ENCODE peak calls at places on chromosomes 6 and 20, in eight cellular contexts. One of them, this sample, is unnamed.

GRCh38 chr6:24078200-24078599 is 47.8 kb upstream of the NRSN1 start:
- DNase-seq in WERI-Rb-1: no peak
- DNase-seq in NCI-H526: no peak
- DNase-seq in hippocampal formation: no peak
- DNase-seq in CD8-positive, alpha-beta memory T cell: no peak
- DNase-seq in fibroblast of mammary gland: peak
- DNase-seq in Calu3: no peak
- DNase-seq in neural crest cell: no peak
- DNase-seq in this sample: no peak

GRCh38 chr6:13131935-13132661 is 196.2 kb downstream of the TBC1D7 start:
- DNase-seq in WERI-Rb-1: no peak
- DNase-seq in NCI-H526: no peak
- DNase-seq in hippocampal formation: no peak
- DNase-seq in CD8-positive, alpha-beta memory T cell: no peak
- DNase-seq in fibroblast of mammary gland: no peak
- DNase-seq in Calu3: no peak
- DNase-seq in neural crest cell: no peak
- DNase-seq in this sample: no peak

GRCh38 chr6:104829183-104829958 is 30.3 kb downstream of the HACE1 start:
- DNase-seq in WERI-Rb-1: no peak
- DNase-seq in NCI-H526: no peak
- DNase-seq in hippocampal formation: no peak
- DNase-seq in CD8-positive, alpha-beta memory T cell: no peak
- DNase-seq in fibroblast of mammary gland: peak
- DNase-seq in Calu3: no peak
- DNase-seq in neural crest cell: no peak
- DNase-seq in this sample: no peak

GRCh38 chr6:132820629-132821381 is 6.4 kb downstream of the RPS12 start:
- DNase-seq in WERI-Rb-1: no peak
- DNase-seq in NCI-H526: no peak
- DNase-seq in hippocampal formation: no peak
- DNase-seq in CD8-positive, alpha-beta memory T cell: no peak
- DNase-seq in fibroblast of mammary gland: peak
- DNase-seq in Calu3: no peak
- DNase-seq in neural crest cell: no peak
- DNase-seq in this sample: no peak

GRCh38 chr6:151690303-151690702 is 117.2 kb upstream of the ESR1 start:
- DNase-seq in WERI-Rb-1: no peak
- DNase-seq in NCI-H526: no peak
- DNase-seq in hippocampal formation: no peak
- DNase-seq in CD8-positive, alpha-beta memory T cell: no peak
- DNase-seq in fibroblast of mammary gland: peak
- DNase-seq in Calu3: no peak
- DNase-seq in neural crest cell: no peak
- DNase-seq in this sample: no peak

GRCh38 chr6:63731946-63732735 is 96.5 kb downstream of the PHF3 start:
- DNase-seq in WERI-Rb-1: no peak
- DNase-seq in NCI-H526: no peak
- DNase-seq in hippocampal formation: no peak
- DNase-seq in CD8-positive, alpha-beta memory T cell: no peak
- DNase-seq in fibroblast of mammary gland: peak
- DNase-seq in Calu3: no peak
- DNase-seq in neural crest cell: no peak
- DNase-seq in this sample: no peak

GRCh38 chr20:45974896-45975565 is 3.0 kb upstream of the ZNF335 start:
- DNase-seq in WERI-Rb-1: no peak
- DNase-seq in NCI-H526: no peak
- DNase-seq in hippocampal formation: no peak
- DNase-seq in CD8-positive, alpha-beta memory T cell: no peak
- DNase-seq in fibroblast of mammary gland: no peak
- DNase-seq in Calu3: no peak
- DNase-seq in neural crest cell: no peak
- DNase-seq in this sample: no peak

GRCh38 chr6:157229733-157230132 is 93.6 kb downstream of the TMEM242 start:
- DNase-seq in WERI-Rb-1: no peak
- DNase-seq in NCI-H526: peak
- DNase-seq in hippocampal formation: no peak
- DNase-seq in CD8-positive, alpha-beta memory T cell: no peak
- DNase-seq in fibroblast of mammary gland: no peak
- DNase-seq in Calu3: no peak
- DNase-seq in neural crest cell: no peak
- DNase-seq in this sample: no peak

GRCh38 chr6:3231213-3232016 is 4.0 kb upstream of the TUBB2B start:
- DNase-seq in WERI-Rb-1: peak
- DNase-seq in NCI-H526: peak
- DNase-seq in hippocampal formation: peak
- DNase-seq in CD8-positive, alpha-beta memory T cell: no peak
- DNase-seq in fibroblast of mammary gland: peak
- DNase-seq in Calu3: peak
- DNase-seq in neural crest cell: peak
- DNase-seq in this sample: peak

GRCh38 chr20:41437836-41438235 is 71.2 kb upstream of the EMILIN3 start:
- DNase-seq in WERI-Rb-1: no peak
- DNase-seq in NCI-H526: no peak
- DNase-seq in hippocampal formation: no peak
- DNase-seq in CD8-positive, alpha-beta memory T cell: no peak
- DNase-seq in fibroblast of mammary gland: peak
- DNase-seq in Calu3: no peak
- DNase-seq in neural crest cell: no peak
- DNase-seq in this sample: no peak

GRCh38 chr6:70901324-70901723 is 55.5 kb downstream of the B3GAT2 start:
- DNase-seq in WERI-Rb-1: no peak
- DNase-seq in NCI-H526: no peak
- DNase-seq in hippocampal formation: no peak
- DNase-seq in CD8-positive, alpha-beta memory T cell: no peak
- DNase-seq in fibroblast of mammary gland: peak
- DNase-seq in Calu3: no peak
- DNase-seq in neural crest cell: no peak
- DNase-seq in this sample: no peak

GRCh38 chr6:143592335-143592734 is 80.8 kb upstream of the FUCA2 start:
- DNase-seq in WERI-Rb-1: peak
- DNase-seq in NCI-H526: peak
- DNase-seq in hippocampal formation: no peak
- DNase-seq in CD8-positive, alpha-beta memory T cell: no peak
- DNase-seq in fibroblast of mammary gland: peak
- DNase-seq in Calu3: no peak
- DNase-seq in neural crest cell: no peak
- DNase-seq in this sample: no peak

GRCh38 chr6:23446394-23447001 is 679.5 kb upstream of the NRSN1 start:
- DNase-seq in WERI-Rb-1: peak
- DNase-seq in NCI-H526: peak
- DNase-seq in hippocampal formation: peak
- DNase-seq in CD8-positive, alpha-beta memory T cell: no peak
- DNase-seq in fibroblast of mammary gland: peak
- DNase-seq in Calu3: peak
- DNase-seq in neural crest cell: peak
- DNase-seq in this sample: peak

GRCh38 chr6:136037885-136038460 is 186.5 kb downstream of the PDE7B start:
- DNase-seq in WERI-Rb-1: no peak
- DNase-seq in NCI-H526: no peak
- DNase-seq in hippocampal formation: no peak
- DNase-seq in CD8-positive, alpha-beta memory T cell: no peak
- DNase-seq in fibroblast of mammary gland: peak
- DNase-seq in Calu3: no peak
- DNase-seq in neural crest cell: no peak
- DNase-seq in this sample: no peak

GRCh38 chr6:46421239-46421638 is 70.0 kb downstream of the RCAN2 start:
- DNase-seq in WERI-Rb-1: no peak
- DNase-seq in NCI-H526: no peak
- DNase-seq in hippocampal formation: no peak
- DNase-seq in CD8-positive, alpha-beta memory T cell: no peak
- DNase-seq in fibroblast of mammary gland: peak
- DNase-seq in Calu3: no peak
- DNase-seq in neural crest cell: no peak
- DNase-seq in this sample: peak

GRCh38 chr6:30988209-30988825 is 4.8 kb downstream of the MUC21 start:
- DNase-seq in WERI-Rb-1: no peak
- DNase-seq in NCI-H526: no peak
- DNase-seq in hippocampal formation: no peak
- DNase-seq in CD8-positive, alpha-beta memory T cell: no peak
- DNase-seq in fibroblast of mammary gland: no peak
- DNase-seq in Calu3: no peak
- DNase-seq in neural crest cell: no peak
- DNase-seq in this sample: no peak

GRCh38 chr6:37283786-37284185 is 25.8 kb upstream of the TMEM217 start:
- DNase-seq in WERI-Rb-1: no peak
- DNase-seq in NCI-H526: no peak
- DNase-seq in hippocampal formation: peak
- DNase-seq in CD8-positive, alpha-beta memory T cell: no peak
- DNase-seq in fibroblast of mammary gland: no peak
- DNase-seq in Calu3: no peak
- DNase-seq in neural crest cell: no peak
- DNase-seq in this sample: no peak

GRCh38 chr6:143621159-143621873 is 56.4 kb upstream of the PHACTR2 start:
- DNase-seq in WERI-Rb-1: no peak
- DNase-seq in NCI-H526: no peak
- DNase-seq in hippocampal formation: no peak
- DNase-seq in CD8-positive, alpha-beta memory T cell: no peak
- DNase-seq in fibroblast of mammary gland: no peak
- DNase-seq in Calu3: no peak
- DNase-seq in neural crest cell: no peak
- DNase-seq in this sample: no peak